ENCODE peak calls at places on chromosomes 13 and 19, in four cellular contexts. U is adrenal gland; I is naive thymus-derived CD4-positive, alpha-beta T cell; X is left kidney. Z is an unnamed sample.

GRCh38 chr13:40916207-40916998 is 102.7 kb downstream of the ELF1 start:
- DNase-seq in U (no peak), I (no peak), X (no peak), Z (no peak)

GRCh38 chr19:37979547-37980082 is 72.6 kb downstream of the SIPA1L3 start:
- DNase-seq in U (no peak), I (no peak), X (no peak), Z (no peak)

GRCh38 chr19:12828494-12828893 is 5.9 kb downstream of the RTBDN start:
- DNase-seq in U (peak; percentile 32), I (no peak), X (peak; percentile 50), Z (peak; percentile 40)

GRCh38 chr13:77696006-77696862 is 1.3 kb upstream of the SLAIN1 start:
- DNase-seq in U (no peak), I (peak; percentile 52), X (peak; percentile 80), Z (no peak)

GRCh38 chr19:6229951-6230712 is 49.6 kb downstream of the MLLT1 start:
- DNase-seq in U (no peak), I (no peak), X (no peak), Z (no peak)

GRCh38 chr19:27748551-27749152 is 1464.3 kb downstream of the UQCRFS1 start:
- DNase-seq in U (no peak), I (no peak), X (no peak), Z (no peak)

GRCh38 chr13:71378992-71379905 is 487.8 kb downstream of the DACH1 start:
- DNase-seq in U (no peak), I (no peak), X (no peak), Z (peak; percentile 2)

GRCh38 chr19:39405930-39406655 is 554 bp upstream of the ZFP36 start:
- DNase-seq in U (no peak), I (peak; percentile 92), X (no peak), Z (no peak)

GRCh38 chr19:37867831-37868230 is 38.6 kb downstream of the WDR87 start:
- DNase-seq in U (no peak), I (no peak), X (no peak), Z (peak; percentile 34)

GRCh38 chr13:46531953-46532352 is 21.0 kb upstream of the LRCH1 start:
- DNase-seq in U (no peak), I (no peak), X (no peak), Z (no peak)

GRCh38 chr13:100506154-100506553 is 82.4 kb downstream of the GGACT start:
- DNase-seq in U (no peak), I (no peak), X (no peak), Z (no peak)

GRCh38 chr13:110305949-110306339 is 1.0 kb downstream of the COL4A1 start:
- DNase-seq in U (no peak), I (no peak), X (peak; percentile 64), Z (no peak)

GRCh38 chr13:110592670-110593069 is 22.7 kb upstream of the NAXD start:
- DNase-seq in U (no peak), I (no peak), X (no peak), Z (no peak)

GRCh38 chr19:28509079-28509895 is 703.7 kb downstream of the UQCRFS1 start:
- DNase-seq in U (no peak), I (no peak), X (peak; percentile 60), Z (no peak)

GRCh38 chr19:24140099-24140498 is 53.1 kb downstream of the ZNF254 start:
- DNase-seq in U (no peak), I (no peak), X (no peak), Z (peak; percentile 7)

GRCh38 chr13:70723732-70724131 is 615.5 kb upstream of the KLHL1 start:
- DNase-seq in U (no peak), I (no peak), X (peak; percentile 51), Z (no peak)

GRCh38 chr13:48159436-48160225 is 64.7 kb upstream of the MED4 start:
- DNase-seq in U (no peak), I (no peak), X (no peak), Z (no peak)

GRCh38 chr13:53758946-53759345 is 730.3 kb downstream of the OLFM4 start:
- DNase-seq in U (no peak), I (no peak), X (no peak), Z (no peak)

GRCh38 chr13:44108345-44108858 is 228.7 kb downstream of the LACC1 start:
- DNase-seq in U (peak; percentile 27), I (no peak), X (no peak), Z (no peak)

GRCh38 chr13:23950736-23951510 is 53.6 kb upstream of the C1QTNF9B start:
- DNase-seq in U (no peak), I (no peak), X (no peak), Z (no peak)

GRCh38 chr13:45441633-45442032 is 23.1 kb upstream of the COG3 start:
- DNase-seq in U (peak; percentile 24), I (no peak), X (no peak), Z (no peak)

GRCh38 chr19:33186431-33186830 is 7.7 kb upstream of the LRP3 start:
- DNase-seq in U (no peak), I (no peak), X (no peak), Z (no peak)

GRCh38 chr19:4694211-4694987 is 24.3 kb upstream of the MYDGF start:
- DNase-seq in U (peak; percentile 61), I (no peak), X (no peak), Z (peak; percentile 93)

GRCh38 chr19:2039082-2039958 is 11.7 kb downstream of the MKNK2 start:
- DNase-seq in U (peak; percentile 85), I (no peak), X (no peak), Z (no peak)

GRCh38 chr19:47430041-47430802 is 10.9 kb upstream of the MEIS3 start:
- DNase-seq in U (peak; percentile 59), I (no peak), X (peak; percentile 74), Z (peak; percentile 65)

GRCh38 chr19:2043864-2044708 is 7.0 kb downstream of the MKNK2 start:
- DNase-seq in U (peak; percentile 17), I (no peak), X (no peak), Z (no peak)

GRCh38 chr13:20939662-20940061 is 37.1 kb upstream of the XPO4 start:
- DNase-seq in U (no peak), I (no peak), X (no peak), Z (no peak)

GRCh38 chr13:24982333-24982999 is 113.5 kb upstream of the PABPC3 start:
- DNase-seq in U (no peak), I (no peak), X (no peak), Z (no peak)

GRCh38 chr13:50509167-50509566 is 334.3 kb downstream of the DLEU7 start:
- DNase-seq in U (no peak), I (no peak), X (peak; percentile 4), Z (no peak)

GRCh38 chr13:95123726-95124125 is 177.5 kb downstream of the ABCC4 start:
- DNase-seq in U (no peak), I (no peak), X (no peak), Z (no peak)

GRCh38 chr19:47230122-47230920 is 678 bp downstream of the BBC3 start:
- DNase-seq in U (peak; percentile 66), I (peak; percentile 85), X (peak; percentile 59), Z (peak; percentile 72)

GRCh38 chr19:48975947-48976847 is 11.1 kb downstream of the FTL start:
- DNase-seq in U (no peak), I (peak; percentile 47), X (peak; percentile 77), Z (no peak)